ENCODE peak calls at places on chromosome 15, in eight cellular contexts. Z is body of pancreas, E is adrenal gland, K is uterus, P is aorta, J is psoas muscle, W is WERI-Rb-1, H is left ventricle myocardium inferior. A is an unnamed sample.

GRCh38 chr15:67803996-67804843 is 21.1 kb upstream of the SKOR1 start:
- DNase-seq in Z (no peak), E (no peak), K (no peak), P (no peak), J (peak; percentile 41), W (no peak), H (no peak), A (no peak)

GRCh38 chr15:32838820-32839219 is 121.0 kb downstream of the GREM1 start:
- DNase-seq in Z (no peak), E (peak; percentile 43), K (no peak), P (peak; percentile 46), J (peak; percentile 59), W (no peak), H (no peak), A (no peak)

GRCh38 chr15:45254405-45255293 is 2.6 kb downstream of the SLC28A2 start:
- DNase-seq in Z (no peak), E (no peak), K (no peak), P (no peak), J (no peak), W (no peak), H (no peak), A (no peak)

GRCh38 chr15:83292317-83292716 is 7.9 kb upstream of the BNC1 start:
- DNase-seq in Z (no peak), E (no peak), K (no peak), P (no peak), J (no peak), W (no peak), H (no peak), A (no peak)

GRCh38 chr15:78035861-78036476 is 41.5 kb downstream of the TBC1D2B start:
- DNase-seq in Z (no peak), E (no peak), K (no peak), P (no peak), J (no peak), W (peak; percentile 63), H (no peak), A (no peak)

GRCh38 chr15:86915811-86916331 is 836.2 kb downstream of the AGBL1 start:
- DNase-seq in Z (no peak), E (peak; percentile 25), K (peak; percentile 28), P (no peak), J (no peak), W (peak; percentile 30), H (no peak), A (peak; percentile 33)

GRCh38 chr15:98700501-98700900 is 52.2 kb downstream of the IGF1R start:
- DNase-seq in Z (no peak), E (no peak), K (no peak), P (no peak), J (no peak), W (no peak), H (no peak), A (no peak)

GRCh38 chr15:92938387-92938786 is 38.3 kb downstream of the CHD2 start:
- DNase-seq in Z (no peak), E (no peak), K (no peak), P (no peak), J (no peak), W (no peak), H (no peak), A (no peak)

GRCh38 chr15:48064435-48064834 is 56.4 kb upstream of the SLC24A5 start:
- DNase-seq in Z (no peak), E (no peak), K (no peak), P (no peak), J (no peak), W (no peak), H (no peak), A (no peak)

GRCh38 chr15:99239545-99240198 is 9.7 kb downstream of the TTC23 start:
- DNase-seq in Z (no peak), E (no peak), K (no peak), P (no peak), J (no peak), W (no peak), H (no peak), A (no peak)

GRCh38 chr15:41104234-41104633 is 11.8 kb downstream of the INO80 start:
- DNase-seq in Z (no peak), E (no peak), K (no peak), P (no peak), J (no peak), W (no peak), H (no peak), A (no peak)

DNA sequence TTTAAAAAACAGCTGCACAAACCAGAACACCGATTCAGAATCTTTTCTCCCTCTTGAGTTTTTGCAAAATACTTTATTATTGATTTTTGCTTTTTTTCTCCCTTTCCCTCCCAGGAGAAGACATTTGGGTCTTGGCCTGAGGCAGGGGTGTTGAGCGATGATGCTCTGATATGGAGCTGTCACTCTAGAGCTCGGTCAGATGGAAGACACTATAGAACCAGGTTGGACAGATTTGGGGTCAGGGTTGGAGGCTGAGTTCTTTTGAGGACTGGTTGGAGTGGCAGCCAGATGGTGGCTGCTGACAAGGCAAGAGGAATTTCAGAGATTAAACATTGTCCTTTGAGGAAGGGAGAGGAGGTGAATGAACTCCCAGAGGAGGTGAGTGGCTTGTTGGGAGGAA is 16.9 kb downstream of the CDAN1 start:
- DNase-seq in Z (no peak), E (no peak), K (no peak), P (no peak), J (no peak), W (no peak), H (no peak), A (no peak)
- H3K36me3 ChIP-seq in Z (no peaks in the 10 kb centered on the region), E (peaks cover 38% of the 10 kb centered on the region), K (no peaks in the 10 kb centered on the region), P (peaks cover 8% of the 10 kb centered on the region), J (no peaks in the 10 kb centered on the region), W (peaks cover 62% of the 10 kb centered on the region), H (peaks cover 82% of the 10 kb centered on the region), A (no peaks in the 10 kb centered on the region)

DNA sequence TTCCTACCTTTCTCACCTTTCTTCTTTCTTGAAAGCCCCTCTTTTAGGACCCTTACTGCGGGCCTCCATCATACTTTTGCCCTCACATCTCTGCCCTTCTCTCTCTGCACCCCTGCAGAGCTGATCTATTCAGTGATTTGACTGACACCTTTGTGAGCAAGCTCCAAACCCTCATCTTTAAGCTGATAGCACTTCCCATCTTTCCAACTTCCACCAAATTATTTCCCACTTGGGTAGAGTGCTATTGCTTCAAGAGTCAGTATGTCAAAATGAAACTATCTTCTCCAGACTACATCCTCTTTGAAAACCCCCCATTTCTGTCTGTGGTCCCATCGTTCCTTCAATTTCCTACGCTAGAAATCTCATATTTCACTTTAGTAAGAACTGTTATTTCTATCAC is 19.7 kb downstream of the ZWILCH start:
- DNase-seq in Z (no peak), E (no peak), K (no peak), P (no peak), J (no peak), W (no peak), H (no peak), A (no peak)
- H3K36me3 ChIP-seq in Z (no peaks in the 10 kb centered on the region), E (no peaks in the 10 kb centered on the region), K (no peaks in the 10 kb centered on the region), P (peaks cover 6% of the 10 kb centered on the region), J (no peaks in the 10 kb centered on the region), W (peaks cover 40% of the 10 kb centered on the region), H (peaks cover 25% of the 10 kb centered on the region), A (no peaks in the 10 kb centered on the region)

GRCh38 chr15:74917676-74918075 is 11.0 kb upstream of the FAM219B start:
- DNase-seq in Z (no peak), E (no peak), K (no peak), P (no peak), J (no peak), W (no peak), H (no peak), A (no peak)

GRCh38 chr15:74907277-74907870 is 723 bp upstream of the FAM219B start:
- DNase-seq in Z (no peak), E (no peak), K (no peak), P (no peak), J (no peak), W (no peak), H (peak; percentile 43), A (no peak)

GRCh38 chr15:74908635-74909034 is 2.0 kb upstream of the FAM219B start:
- DNase-seq in Z (no peak), E (no peak), K (no peak), P (no peak), J (no peak), W (no peak), H (no peak), A (no peak)

DNA sequence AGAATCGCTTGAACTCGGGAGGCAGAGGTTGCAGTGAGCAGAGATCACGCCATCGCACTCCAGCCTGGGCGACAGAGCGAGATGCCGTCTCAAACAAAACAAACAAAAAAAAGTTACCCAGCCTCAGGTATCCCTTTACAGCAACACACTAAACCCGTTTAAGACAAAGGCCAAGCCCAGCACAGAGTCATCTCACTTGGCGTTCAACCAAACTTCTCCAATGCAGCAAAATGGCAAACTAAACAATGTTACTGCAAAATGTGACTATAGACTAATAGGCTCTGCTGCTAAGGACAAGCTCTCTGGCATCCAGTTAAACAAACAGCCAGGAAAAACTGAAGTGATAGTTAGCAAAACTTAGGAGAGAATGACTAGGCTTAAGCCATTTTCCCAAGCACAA is 6.4 kb upstream of the FAM219B start:
- DNase-seq in Z (no peak), E (no peak), K (no peak), P (no peak), J (no peak), W (no peak), H (no peak), A (no peak)
- H3K36me3 ChIP-seq in Z (no peaks in the 10 kb centered on the region), E (peaks cover 34% of the 10 kb centered on the region), K (no peaks in the 10 kb centered on the region), P (peaks cover 3% of the 10 kb centered on the region), J (peaks cover 3% of the 10 kb centered on the region), W (peaks cover 59% of the 10 kb centered on the region), H (peaks cover 72% of the 10 kb centered on the region), A (peaks cover 7% of the 10 kb centered on the region)

GRCh38 chr15:74571191-74571590 is 30.2 kb downstream of the ARID3B start:
- DNase-seq in Z (no peak), E (no peak), K (no peak), P (no peak), J (no peak), W (no peak), H (no peak), A (no peak)
- H3K36me3 ChIP-seq in Z (no peaks in the 10 kb centered on the region), E (peaks cover 14% of the 10 kb centered on the region), K (no peaks in the 10 kb centered on the region), P (no peaks in the 10 kb centered on the region), J (peaks cover 4% of the 10 kb centered on the region), W (peaks cover 56% of the 10 kb centered on the region), H (peaks cover 27% of the 10 kb centered on the region), A (no peaks in the 10 kb centered on the region)

GRCh38 chr15:64688179-64688578 is 87.2 kb downstream of the RBPMS2 start:
- DNase-seq in Z (no peak), E (no peak), K (no peak), P (no peak), J (no peak), W (no peak), H (no peak), A (no peak)
- H3K36me3 ChIP-seq in Z (no peaks in the 10 kb centered on the region), E (peaks cover 55% of the 10 kb centered on the region), K (no peaks in the 10 kb centered on the region), P (peaks cover 6% of the 10 kb centered on the region), J (peaks cover 3% of the 10 kb centered on the region), W (peaks cover 83% of the 10 kb centered on the region), H (peaks cover 73% of the 10 kb centered on the region), A (peaks cover 9% of the 10 kb centered on the region)

DNA sequence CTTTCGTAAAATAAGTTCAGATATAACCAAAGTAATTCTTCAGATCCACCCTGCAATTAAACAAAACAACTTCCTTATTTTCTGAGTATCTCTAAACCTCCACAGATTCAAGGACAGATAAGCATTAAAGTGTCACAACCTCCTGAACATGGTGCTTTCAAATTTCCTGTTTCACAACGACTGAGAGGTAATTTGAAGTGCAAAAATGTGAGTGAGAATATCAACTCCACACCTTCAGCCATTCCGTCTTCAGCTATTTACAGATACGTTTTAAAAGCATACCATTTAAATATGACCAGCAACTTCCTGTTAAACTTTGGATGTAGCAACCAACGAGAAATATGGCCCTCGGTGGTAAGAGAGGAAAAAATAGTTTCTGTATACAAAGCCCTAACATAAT is 32.1 kb upstream of the PCSK6 start:
- DNase-seq in Z (no peak), E (no peak), K (no peak), P (no peak), J (no peak), W (no peak), H (no peak), A (no peak)
- H3K36me3 ChIP-seq in Z (no peaks in the 10 kb centered on the region), E (no peaks in the 10 kb centered on the region), K (no peaks in the 10 kb centered on the region), P (no peaks in the 10 kb centered on the region), J (no peaks in the 10 kb centered on the region), W (no peaks in the 10 kb centered on the region), H (no peaks in the 10 kb centered on the region), A (no peaks in the 10 kb centered on the region)